ENCODE peak calls at places on chromosomes 2 and 18, in six cellular contexts. One of them, this sample, is unnamed.
A peak's percentile ranks its signal among the peaks of the same experiment; 100 is the strongest.

GRCh38 chr2:76821731-76822130 is 700.4 kb downstream of the LRRTM4 start:
- DNase-seq in fibroblast of mammary gland: no peak
- DNase-seq in cardiac fibroblast: no peak
- DNase-seq in stimulated activated CD4-positive, alpha-beta T cell treated with anti-CD3 and anti-CD28 coated beads, Interleukin-2, amount 100 ng/mL, for 24 hours: no peak
- DNase-seq in AG04449: no peak
- DNase-seq in Peyer's patch: no peak
- DNase-seq in this sample: no peak

GRCh38 chr2:20490300-20491181 is 43.7 kb downstream of the RHOB start:
- DNase-seq in fibroblast of mammary gland: peak; percentile 97
- DNase-seq in cardiac fibroblast: peak; percentile 77
- DNase-seq in stimulated activated CD4-positive, alpha-beta T cell treated with anti-CD3 and anti-CD28 coated beads, Interleukin-2, amount 100 ng/mL, for 24 hours: no peak
- DNase-seq in AG04449: no peak
- DNase-seq in Peyer's patch: no peak
- DNase-seq in this sample: no peak

GRCh38 chr2:23850564-23851256 is 76.2 kb downstream of the ATAD2B start:
- DNase-seq in fibroblast of mammary gland: no peak
- DNase-seq in cardiac fibroblast: no peak
- DNase-seq in stimulated activated CD4-positive, alpha-beta T cell treated with anti-CD3 and anti-CD28 coated beads, Interleukin-2, amount 100 ng/mL, for 24 hours: no peak
- DNase-seq in AG04449: no peak
- DNase-seq in Peyer's patch: no peak
- DNase-seq in this sample: no peak

GRCh38 chr18:2218101-2218500 is 353.2 kb downstream of the METTL4 start:
- DNase-seq in fibroblast of mammary gland: no peak
- DNase-seq in cardiac fibroblast: no peak
- DNase-seq in stimulated activated CD4-positive, alpha-beta T cell treated with anti-CD3 and anti-CD28 coated beads, Interleukin-2, amount 100 ng/mL, for 24 hours: no peak
- DNase-seq in AG04449: no peak
- DNase-seq in Peyer's patch: no peak
- DNase-seq in this sample: no peak

GRCh38 chr2:9800975-9801723 is 42.1 kb upstream of the TAF1B start:
- DNase-seq in fibroblast of mammary gland: peak; percentile 79
- DNase-seq in cardiac fibroblast: peak; percentile 74
- DNase-seq in stimulated activated CD4-positive, alpha-beta T cell treated with anti-CD3 and anti-CD28 coated beads, Interleukin-2, amount 100 ng/mL, for 24 hours: peak; percentile 63
- DNase-seq in AG04449: no peak
- DNase-seq in Peyer's patch: no peak
- DNase-seq in this sample: no peak

GRCh38 chr18:27109403-27109802 is 75.7 kb downstream of the CHST9 start:
- DNase-seq in fibroblast of mammary gland: no peak
- DNase-seq in cardiac fibroblast: no peak
- DNase-seq in stimulated activated CD4-positive, alpha-beta T cell treated with anti-CD3 and anti-CD28 coated beads, Interleukin-2, amount 100 ng/mL, for 24 hours: no peak
- DNase-seq in AG04449: no peak
- DNase-seq in Peyer's patch: no peak
- DNase-seq in this sample: no peak

GRCh38 chr2:176130153-176130916 is 830 bp downstream of the HOXD8 start:
- DNase-seq in fibroblast of mammary gland: peak; percentile 86
- DNase-seq in cardiac fibroblast: no peak
- DNase-seq in stimulated activated CD4-positive, alpha-beta T cell treated with anti-CD3 and anti-CD28 coated beads, Interleukin-2, amount 100 ng/mL, for 24 hours: no peak
- DNase-seq in AG04449: no peak
- DNase-seq in Peyer's patch: peak; percentile 67
- DNase-seq in this sample: no peak

GRCh38 chr18:25737710-25738251 is 352.6 kb downstream of the SS18 start:
- DNase-seq in fibroblast of mammary gland: peak; percentile 95
- DNase-seq in cardiac fibroblast: peak; percentile 62
- DNase-seq in stimulated activated CD4-positive, alpha-beta T cell treated with anti-CD3 and anti-CD28 coated beads, Interleukin-2, amount 100 ng/mL, for 24 hours: no peak
- DNase-seq in AG04449: peak; percentile 90
- DNase-seq in Peyer's patch: no peak
- DNase-seq in this sample: no peak

GRCh38 chr2:28976584-28976983 is 4.5 kb upstream of the TOGARAM2 start:
- DNase-seq in fibroblast of mammary gland: no peak
- DNase-seq in cardiac fibroblast: peak; percentile 67
- DNase-seq in stimulated activated CD4-positive, alpha-beta T cell treated with anti-CD3 and anti-CD28 coated beads, Interleukin-2, amount 100 ng/mL, for 24 hours: no peak
- DNase-seq in AG04449: no peak
- DNase-seq in Peyer's patch: no peak
- DNase-seq in this sample: no peak

GRCh38 chr2:48448274-48449061 is 81.5 kb upstream of the STON1 start:
- DNase-seq in fibroblast of mammary gland: peak; percentile 89
- DNase-seq in cardiac fibroblast: peak; percentile 91
- DNase-seq in stimulated activated CD4-positive, alpha-beta T cell treated with anti-CD3 and anti-CD28 coated beads, Interleukin-2, amount 100 ng/mL, for 24 hours: no peak
- DNase-seq in AG04449: peak; percentile 49
- DNase-seq in Peyer's patch: no peak
- DNase-seq in this sample: no peak

GRCh38 chr2:65204461-65205230 is 23.0 kb upstream of the ACTR2 start:
- DNase-seq in fibroblast of mammary gland: peak; percentile 16
- DNase-seq in cardiac fibroblast: peak; percentile 7
- DNase-seq in stimulated activated CD4-positive, alpha-beta T cell treated with anti-CD3 and anti-CD28 coated beads, Interleukin-2, amount 100 ng/mL, for 24 hours: no peak
- DNase-seq in AG04449: no peak
- DNase-seq in Peyer's patch: no peak
- DNase-seq in this sample: no peak

GRCh38 chr18:63617049-63617995 is 26.7 kb downstream of the SERPINB4 start:
- DNase-seq in fibroblast of mammary gland: no peak
- DNase-seq in cardiac fibroblast: no peak
- DNase-seq in stimulated activated CD4-positive, alpha-beta T cell treated with anti-CD3 and anti-CD28 coated beads, Interleukin-2, amount 100 ng/mL, for 24 hours: no peak
- DNase-seq in AG04449: no peak
- DNase-seq in Peyer's patch: no peak
- DNase-seq in this sample: no peak

GRCh38 chr2:8500124-8501054 is 181.5 kb upstream of the ID2 start:
- DNase-seq in fibroblast of mammary gland: peak; percentile 20
- DNase-seq in cardiac fibroblast: no peak
- DNase-seq in stimulated activated CD4-positive, alpha-beta T cell treated with anti-CD3 and anti-CD28 coated beads, Interleukin-2, amount 100 ng/mL, for 24 hours: no peak
- DNase-seq in AG04449: no peak
- DNase-seq in Peyer's patch: no peak
- DNase-seq in this sample: no peak

GRCh38 chr2:239780236-239780997 is 244.7 kb downstream of the NDUFA10 start:
- DNase-seq in fibroblast of mammary gland: no peak
- DNase-seq in cardiac fibroblast: no peak
- DNase-seq in stimulated activated CD4-positive, alpha-beta T cell treated with anti-CD3 and anti-CD28 coated beads, Interleukin-2, amount 100 ng/mL, for 24 hours: peak; percentile 11
- DNase-seq in AG04449: no peak
- DNase-seq in Peyer's patch: no peak
- DNase-seq in this sample: no peak

This sample was measured in vagina.